ENCODE peak calls at places on chromosomes 12 and 14, in six cellular contexts. G is GM10248, R is nephron progenitor cell, H is GM03348, T is T-cell, F is islet precursor cell. E is an unnamed sample.

GRCh38 chr12:113347-113746 is 46.8 kb downstream of the IQSEC3 start:
- DNase-seq in F (no peak), G (no peak), H (no peak), R (no peak), T (no peak), E (no peak)

GRCh38 chr12:45670339-45671065 is 59.0 kb upstream of the ARID2 start:
- DNase-seq in H (peak; percentile 16), R (no peak), F (no peak), G (peak; percentile 18), T (no peak), E (no peak)

GRCh38 chr14:100989924-100990323 is 86.4 kb upstream of the RTL1 start:
- DNase-seq in R (no peak), T (no peak), H (no peak), G (no peak), F (no peak), E (no peak)

GRCh38 chr14:72665259-72665658 is 228.6 kb downstream of the DPF3 start:
- DNase-seq in G (no peak), H (peak; percentile 79), F (no peak), R (no peak), T (no peak), E (no peak)

GRCh38 chr14:70640938-70641547 is 673 bp upstream of the TTC9 start:
- DNase-seq in H (peak; percentile 16), R (no peak), T (peak; percentile 49), F (peak; percentile 74), G (peak; percentile 72), E (peak; percentile 72)

GRCh38 chr12:124913474-124914391 is 717 bp downstream of the UBC start:
- DNase-seq in R (peak; percentile 79), T (peak; percentile 91), F (peak; percentile 91), G (peak; percentile 68), H (peak; percentile 54), E (peak; percentile 71)

GRCh38 chr14:50773632-50774541 is 57.1 kb downstream of the NIN start:
- DNase-seq in F (peak; percentile 77), G (no peak), T (no peak), H (peak; percentile 72), R (peak; percentile 72), E (peak; percentile 49)

GRCh38 chr12:106140223-106140986 is 1.7 kb upstream of the NUAK1 start:
- DNase-seq in G (no peak), T (no peak), H (no peak), R (peak; percentile 37), F (peak; percentile 73), E (no peak)

GRCh38 chr12:127306604-127307215 is 960.3 kb upstream of the TMEM132C start:
- DNase-seq in T (no peak), F (no peak), R (no peak), G (no peak), H (peak; percentile 60), E (no peak)

GRCh38 chr12:69459477-69459876 is 10.7 kb upstream of the FRS2 start:
- DNase-seq in G (no peak), R (no peak), H (no peak), F (no peak), T (no peak), E (no peak)

GRCh38 chr12:15220961-15221885 is at the start of gene RERG:
- DNase-seq in F (peak; percentile 95), G (peak; percentile 80), R (peak; percentile 93), H (peak; percentile 93), T (peak; percentile 61), E (peak; percentile 88)

GRCh38 chr14:68791078-68791983 is 1.5 kb downstream of the ZFP36L1 start:
- DNase-seq in T (no peak), H (peak; percentile 27), R (no peak), F (peak; percentile 45), G (no peak), E (no peak)

GRCh38 chr14:61125314-61126082 is 144.5 kb downstream of the SLC38A6 start:
- DNase-seq in G (no peak), R (no peak), H (no peak), T (no peak), F (no peak), E (no peak)

GRCh38 chr14:52235434-52235833 is 32.1 kb upstream of the PTGDR start:
- DNase-seq in H (no peak), F (no peak), T (no peak), R (no peak), G (no peak), E (no peak)

GRCh38 chr14:68663385-68664076 is 129.3 kb downstream of the ZFP36L1 start:
- DNase-seq in T (no peak), F (peak; percentile 24), G (peak; percentile 68), H (no peak), R (no peak), E (peak; percentile 69)

GRCh38 chr12:116434155-116435065 is 124.8 kb upstream of the MAP1LC3B2 start:
- DNase-seq in T (no peak), R (peak; percentile 61), F (peak; percentile 99), G (no peak), H (peak; percentile 93), E (no peak)

GRCh38 chr14:38042356-38042755 is 165.3 kb upstream of the SSTR1 start:
- DNase-seq in F (peak; percentile 93), H (peak; percentile 46), R (no peak), T (no peak), G (no peak), E (no peak)

GRCh38 chr14:99938376-99938775 is 126.8 kb upstream of the EVL start:
- DNase-seq in H (no peak), R (no peak), T (no peak), G (no peak), F (no peak), E (no peak)

GRCh38 chr14:54730156-54730961 is 163.4 kb downstream of the SAMD4A start:
- DNase-seq in T (no peak), F (no peak), H (peak; percentile 80), R (no peak), G (peak; percentile 54), E (peak; percentile 57)

GRCh38 chr12:114700392-114701103 is 16.6 kb upstream of the TBX3 start:
- DNase-seq in G (no peak), R (no peak), H (no peak), T (no peak), F (peak; percentile 70), E (no peak)

GRCh38 chr14:92959761-92960680 is 37.1 kb downstream of the CHGA start:
- DNase-seq in R (no peak), G (no peak), T (no peak), F (no peak), H (no peak), E (no peak)

GRCh38 chr12:68591716-68592437 is 18.8 kb upstream of the RAP1B start:
- DNase-seq in R (no peak), H (no peak), G (peak; percentile 27), F (no peak), T (peak; percentile 24), E (no peak)

GRCh38 chr12:116508145-116509121 is 50.7 kb upstream of the MAP1LC3B2 start:
- DNase-seq in T (no peak), F (peak; percentile 84), R (peak; percentile 87), H (peak; percentile 56), G (peak; percentile 31), E (peak; percentile 45)

GRCh38 chr14:74902941-74903705 is 19.9 kb downstream of the RPS6KL1 start:
- DNase-seq in T (no peak), H (no peak), G (no peak), F (peak; percentile 82), R (no peak), E (no peak)

GRCh38 chr14:58167057-58167456 is 15.0 kb upstream of the ARMH4 start:
- DNase-seq in R (no peak), T (no peak), H (peak; percentile 5), F (no peak), G (no peak), E (no peak)

GRCh38 chr14:24673534-24674203 is 39.7 kb upstream of the GZMB start:
- DNase-seq in T (peak; percentile 44), R (no peak), F (no peak), H (no peak), G (peak; percentile 17), E (no peak)

GRCh38 chr12:63961048-63961447 is 116.5 kb downstream of the SRGAP1 start:
- DNase-seq in G (no peak), F (no peak), R (no peak), H (no peak), T (no peak), E (no peak)

GRCh38 chr14:85250369-85250768 is 279.6 kb upstream of the FLRT2 start:
- DNase-seq in H (no peak), R (no peak), T (no peak), G (no peak), F (peak; percentile 90), E (no peak)

GRCh38 chr14:23071975-23072539 is 14.7 kb upstream of the CDH24 start:
- DNase-seq in R (no peak), H (no peak), T (no peak), F (peak; percentile 87), G (no peak), E (no peak)

GRCh38 chr12:128091931-128092330 is 175.0 kb upstream of the TMEM132C start:
- DNase-seq in G (no peak), R (no peak), T (no peak), H (no peak), F (peak; percentile 81), E (no peak)

GRCh38 chr12:25348290-25348689 is 97.6 kb upstream of the KRAS start:
- DNase-seq in F (no peak), R (no peak), G (no peak), H (no peak), T (no peak), E (no peak)

GRCh38 chr14:68785817-68786490 is 6.9 kb downstream of the ZFP36L1 start:
- DNase-seq in H (peak; percentile 56), T (no peak), G (no peak), R (no peak), F (peak; percentile 78), E (no peak)

GRCh38 chr12:82124711-82125110 is 233.5 kb downstream of the CCDC59 start:
- DNase-seq in G (no peak), R (no peak), T (no peak), H (no peak), F (no peak), E (no peak)

GRCh38 chr12:119419371-119419770 is 84.8 kb downstream of the CCDC60 start:
- DNase-seq in R (no peak), H (no peak), T (no peak), G (no peak), F (no peak), E (no peak)

GRCh38 chr12:100545092-100545491 is 28.4 kb upstream of the GAS2L3 start:
- DNase-seq in T (no peak), R (no peak), F (no peak), G (no peak), H (no peak), E (no peak)